ENCODE peak calls at places on chromosomes 4 and X, in six cellular contexts. One of them, this sample, is unnamed.

GRCh38 chrX:102976793-102977495 is 39.9 kb downstream of the RAB40AL start:
- DNase-seq in H9: no peak
- DNase-seq in mesenchymal stem cell: no peak
- DNase-seq in H1: no peak
- DNase-seq in neuronal stem cell: no peak
- DNase-seq in IMR-90: peak; percentile 35
- DNase-seq in this sample: no peak

GRCh38 chr4:82745173-82745842 is 53.3 kb downstream of the SCD5 start:
- DNase-seq in IMR-90: peak; percentile 77
- DNase-seq in H9: no peak
- DNase-seq in mesenchymal stem cell: peak; percentile 33
- DNase-seq in neuronal stem cell: peak; percentile 14
- DNase-seq in H1: no peak
- DNase-seq in this sample: peak; percentile 97

GRCh38 chrX:104567506-104567905 is 1.5 kb downstream of the IL1RAPL2 start:
- DNase-seq in IMR-90: no peak
- DNase-seq in neuronal stem cell: no peak
- DNase-seq in H9: no peak
- DNase-seq in mesenchymal stem cell: no peak
- DNase-seq in H1: no peak
- DNase-seq in this sample: no peak

GRCh38 chrX:103663921-103664320 is 22.6 kb downstream of the MORF4L2 start:
- DNase-seq in neuronal stem cell: no peak
- DNase-seq in mesenchymal stem cell: no peak
- DNase-seq in H9: no peak
- DNase-seq in H1: no peak
- DNase-seq in IMR-90: no peak
- DNase-seq in this sample: no peak

GRCh38 chr4:98745372-98745771 is 87.0 kb upstream of the TSPAN5 start:
- DNase-seq in mesenchymal stem cell: peak; percentile 12
- DNase-seq in H9: no peak
- DNase-seq in neuronal stem cell: no peak
- DNase-seq in IMR-90: peak; percentile 15
- DNase-seq in H1: no peak
- DNase-seq in this sample: peak; percentile 64

GRCh38 chr4:77843628-77844027 is 19.0 kb upstream of the MRPL1 start:
- DNase-seq in IMR-90: no peak
- DNase-seq in neuronal stem cell: no peak
- DNase-seq in mesenchymal stem cell: no peak
- DNase-seq in H9: no peak
- DNase-seq in H1: no peak
- DNase-seq in this sample: no peak

GRCh38 chr4:103904126-103904525 is 184.3 kb upstream of the TACR3 start:
- DNase-seq in neuronal stem cell: no peak
- DNase-seq in mesenchymal stem cell: no peak
- DNase-seq in IMR-90: no peak
- DNase-seq in H1: no peak
- DNase-seq in H9: no peak
- DNase-seq in this sample: no peak

GRCh38 chr4:44447563-44448504 is 775 bp downstream of the KCTD8 start:
- DNase-seq in IMR-90: no peak
- DNase-seq in H9: peak; percentile 70
- DNase-seq in H1: peak; percentile 75
- DNase-seq in mesenchymal stem cell: peak; percentile 11
- DNase-seq in neuronal stem cell: peak; percentile 49
- DNase-seq in this sample: no peak

GRCh38 chr4:146477054-146477453 is 44.7 kb downstream of the SLC10A7 start:
- DNase-seq in mesenchymal stem cell: peak; percentile 28
- DNase-seq in H9: no peak
- DNase-seq in neuronal stem cell: no peak
- DNase-seq in IMR-90: no peak
- DNase-seq in H1: no peak
- DNase-seq in this sample: no peak

GRCh38 chr4:34861661-34862060 is 1382.7 kb downstream of the ARAP2 start:
- DNase-seq in H9: no peak
- DNase-seq in H1: no peak
- DNase-seq in mesenchymal stem cell: peak; percentile 9
- DNase-seq in IMR-90: no peak
- DNase-seq in neuronal stem cell: no peak
- DNase-seq in this sample: no peak

GRCh38 chrX:109475174-109475891 is 6.6 kb downstream of the GUCY2F start:
- DNase-seq in mesenchymal stem cell: peak; percentile 46
- DNase-seq in H1: peak; percentile 54
- DNase-seq in H9: peak; percentile 92
- DNase-seq in IMR-90: peak; percentile 34
- DNase-seq in neuronal stem cell: peak; percentile 45
- DNase-seq in this sample: peak; percentile 58

GRCh38 chr4:29309050-29309449 is 1411.1 kb upstream of the PCDH7 start:
- DNase-seq in H1: no peak
- DNase-seq in mesenchymal stem cell: peak; percentile 33
- DNase-seq in IMR-90: peak; percentile 81
- DNase-seq in H9: no peak
- DNase-seq in neuronal stem cell: no peak
- DNase-seq in this sample: no peak

GRCh38 chr4:138835833-138836521 is 179.6 kb upstream of the NOCT start:
- DNase-seq in neuronal stem cell: no peak
- DNase-seq in mesenchymal stem cell: no peak
- DNase-seq in H9: no peak
- DNase-seq in H1: no peak
- DNase-seq in IMR-90: peak; percentile 13
- DNase-seq in this sample: no peak

GRCh38 chr4:153241970-153242847 is 38.0 kb downstream of the TRIM2 start:
- DNase-seq in IMR-90: peak; percentile 73
- DNase-seq in H9: no peak
- DNase-seq in neuronal stem cell: no peak
- DNase-seq in mesenchymal stem cell: peak; percentile 94
- DNase-seq in H1: no peak
- DNase-seq in this sample: no peak

GRCh38 chr4:180993179-180993841 is 1249.9 kb upstream of the TENM3 start:
- DNase-seq in H1: no peak
- DNase-seq in IMR-90: no peak
- DNase-seq in H9: no peak
- DNase-seq in mesenchymal stem cell: no peak
- DNase-seq in neuronal stem cell: no peak
- DNase-seq in this sample: no peak

GRCh38 chr4:180994722-180995121 is 1248.5 kb upstream of the TENM3 start:
- DNase-seq in H9: no peak
- DNase-seq in IMR-90: no peak
- DNase-seq in H1: no peak
- DNase-seq in neuronal stem cell: no peak
- DNase-seq in mesenchymal stem cell: no peak
- DNase-seq in this sample: no peak

GRCh38 chr4:180990931-180991330 is 1252.3 kb upstream of the TENM3 start:
- DNase-seq in neuronal stem cell: no peak
- DNase-seq in H1: no peak
- DNase-seq in H9: no peak
- DNase-seq in mesenchymal stem cell: no peak
- DNase-seq in IMR-90: no peak
- DNase-seq in this sample: no peak
- H4K91ac ChIP-seq in neuronal stem cell: no peak overlapping the region
- H4K91ac ChIP-seq in H1: no peak overlapping the region
- H4K91ac ChIP-seq in H9: no peak overlapping the region
- H4K91ac ChIP-seq in mesenchymal stem cell: no peak overlapping the region
- H4K91ac ChIP-seq in IMR-90: no peak overlapping the region
- H4K91ac ChIP-seq in this sample: no peak overlapping the region

GRCh38 chr4:102247041-102247440 is 98.2 kb downstream of the SLC39A8 start:
- DNase-seq in mesenchymal stem cell: no peak
- DNase-seq in H9: no peak
- DNase-seq in H1: no peak
- DNase-seq in IMR-90: no peak
- DNase-seq in neuronal stem cell: no peak
- DNase-seq in this sample: no peak
- H4K91ac ChIP-seq in mesenchymal stem cell: no peak overlapping the region
- H4K91ac ChIP-seq in H9: no peak overlapping the region
- H4K91ac ChIP-seq in H1: no peak overlapping the region
- H4K91ac ChIP-seq in IMR-90: no peak overlapping the region
- H4K91ac ChIP-seq in neuronal stem cell: no peak overlapping the region
- H4K91ac ChIP-seq in this sample: no peak overlapping the region

DNA sequence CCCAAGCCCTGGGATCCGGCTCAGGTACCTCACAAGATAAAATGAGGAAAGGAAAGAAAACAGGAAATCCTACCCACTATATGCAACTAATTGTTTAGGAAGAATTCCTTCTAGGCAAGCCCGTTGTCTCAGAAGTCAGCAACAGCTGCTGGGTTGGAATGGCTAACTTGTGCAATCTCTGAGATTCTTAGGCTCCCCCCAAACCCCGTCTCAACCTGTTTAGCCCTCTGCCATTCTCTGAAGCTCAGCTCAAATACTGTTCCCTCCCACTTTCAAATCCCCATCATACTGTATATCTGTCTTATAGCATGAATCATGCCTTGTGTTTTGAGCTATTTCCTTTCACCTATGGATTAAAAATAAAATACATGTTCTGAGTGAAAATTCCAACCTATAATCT is 28.9 kb downstream of the STARD8 start:
- DNase-seq in neuronal stem cell: no peak
- DNase-seq in IMR-90: no peak
- DNase-seq in H9: no peak
- DNase-seq in mesenchymal stem cell: no peak
- DNase-seq in H1: no peak
- DNase-seq in this sample: no peak
- H4K91ac ChIP-seq in neuronal stem cell: no peak overlapping the region
- H4K91ac ChIP-seq in IMR-90: no peak overlapping the region
- H4K91ac ChIP-seq in H9: no peak overlapping the region
- H4K91ac ChIP-seq in mesenchymal stem cell: no peak overlapping the region
- H4K91ac ChIP-seq in H1: no peak overlapping the region
- H4K91ac ChIP-seq in this sample: no peak overlapping the region

GRCh38 chrX:140975472-140975871 is 26.9 kb upstream of the SPANXB1 start:
- DNase-seq in H1: no peak
- DNase-seq in H9: no peak
- DNase-seq in IMR-90: no peak
- DNase-seq in mesenchymal stem cell: no peak
- DNase-seq in neuronal stem cell: no peak
- DNase-seq in this sample: no peak
- H4K91ac ChIP-seq in H1: no peak overlapping the region
- H4K91ac ChIP-seq in H9: no peak overlapping the region
- H4K91ac ChIP-seq in IMR-90: no peak overlapping the region
- H4K91ac ChIP-seq in mesenchymal stem cell: no peak overlapping the region
- H4K91ac ChIP-seq in neuronal stem cell: no peak overlapping the region
- H4K91ac ChIP-seq in this sample: no peak overlapping the region

GRCh38 chr4:55817691-55818090 is 1.9 kb upstream of the EXOC1L start:
- DNase-seq in H1: no peak
- DNase-seq in H9: no peak
- DNase-seq in mesenchymal stem cell: no peak
- DNase-seq in neuronal stem cell: no peak
- DNase-seq in IMR-90: no peak
- DNase-seq in this sample: no peak
- H4K91ac ChIP-seq in H1: no peak overlapping the region
- H4K91ac ChIP-seq in H9: no peak overlapping the region
- H4K91ac ChIP-seq in mesenchymal stem cell: no peak overlapping the region
- H4K91ac ChIP-seq in neuronal stem cell: no peak overlapping the region
- H4K91ac ChIP-seq in IMR-90: no peak overlapping the region
- H4K91ac ChIP-seq in this sample: no peak overlapping the region

GRCh38 chrX:15702488-15703371 is 35.3 kb upstream of the CA5B start:
- DNase-seq in mesenchymal stem cell: no peak
- DNase-seq in IMR-90: no peak
- DNase-seq in H9: no peak
- DNase-seq in H1: no peak
- DNase-seq in neuronal stem cell: no peak
- DNase-seq in this sample: no peak
- H4K91ac ChIP-seq in mesenchymal stem cell: no peak overlapping the region
- H4K91ac ChIP-seq in IMR-90: no peak overlapping the region
- H4K91ac ChIP-seq in H9: no peak overlapping the region
- H4K91ac ChIP-seq in H1: no peak overlapping the region
- H4K91ac ChIP-seq in neuronal stem cell: no peak overlapping the region
- H4K91ac ChIP-seq in this sample: no peak overlapping the region

GRCh38 chrX:70969635-70970481 is 39.0 kb upstream of the SLC7A3 start:
- DNase-seq in IMR-90: no peak
- DNase-seq in neuronal stem cell: no peak
- DNase-seq in H9: peak; percentile 57
- DNase-seq in mesenchymal stem cell: no peak
- DNase-seq in H1: peak; percentile 42
- DNase-seq in this sample: no peak
- H4K91ac ChIP-seq in IMR-90: no peak overlapping the region
- H4K91ac ChIP-seq in neuronal stem cell: no peak overlapping the region
- H4K91ac ChIP-seq in H9: no peak overlapping the region
- H4K91ac ChIP-seq in mesenchymal stem cell: no peak overlapping the region
- H4K91ac ChIP-seq in H1: no peak overlapping the region
- H4K91ac ChIP-seq in this sample: no peak overlapping the region

GRCh38 chr4:123433573-123433972 is 37.0 kb downstream of the SPRY1 start:
- DNase-seq in mesenchymal stem cell: no peak
- DNase-seq in H9: no peak
- DNase-seq in IMR-90: no peak
- DNase-seq in neuronal stem cell: no peak
- DNase-seq in H1: no peak
- DNase-seq in this sample: no peak
- H4K91ac ChIP-seq in mesenchymal stem cell: no peak overlapping the region
- H4K91ac ChIP-seq in H9: no peak overlapping the region
- H4K91ac ChIP-seq in IMR-90: no peak overlapping the region
- H4K91ac ChIP-seq in neuronal stem cell: no peak overlapping the region
- H4K91ac ChIP-seq in H1: no peak overlapping the region
- H4K91ac ChIP-seq in this sample: no peak overlapping the region

GRCh38 chr4:48812866-48813265 is 18.0 kb upstream of the OCIAD1 start:
- DNase-seq in mesenchymal stem cell: no peak
- DNase-seq in H9: no peak
- DNase-seq in H1: no peak
- DNase-seq in IMR-90: no peak
- DNase-seq in neuronal stem cell: no peak
- DNase-seq in this sample: peak; percentile 96
- H4K91ac ChIP-seq in mesenchymal stem cell: no peak overlapping the region
- H4K91ac ChIP-seq in H9: no peak overlapping the region
- H4K91ac ChIP-seq in H1: no peak overlapping the region
- H4K91ac ChIP-seq in IMR-90: no peak overlapping the region
- H4K91ac ChIP-seq in neuronal stem cell: no peak overlapping the region
- H4K91ac ChIP-seq in this sample: no peak overlapping the region